ENCODE peak calls at places on chromosomes 11 and 22, in eight cellular contexts. L is bronchial epithelial cell, Z is MM.1S, M is brain microvascular endothelial cell, Y is astrocyte of the cerebellum, T is PC-9, C is A549, S is thoracic aorta. P is an unnamed sample.

GRCh38 chr11:44701276-44701675 is 25.5 kb upstream of the TSPAN18 start:
- DNase-seq in L (no peak), Z (no peak), M (no peak), Y (no peak), T (no peak), C (no peak), S (no peak), P (no peak)

GRCh38 chr11:8732276-8732675 is 49.7 kb downstream of the RPL27A start:
- DNase-seq in L (peak), Z (peak), M (no peak), Y (no peak), T (no peak), C (no peak), S (no peak), P (no peak)

GRCh38 chr22:22045576-22046335 is 63.2 kb upstream of the TOP3B start:
- DNase-seq in L (no peak), Z (no peak), M (no peak), Y (no peak), T (no peak), C (no peak), S (no peak), P (no peak)

GRCh38 chr11:46057489-46057888 is 63.8 kb downstream of the PHF21A start:
- DNase-seq in L (no peak), Z (no peak), M (no peak), Y (no peak), T (no peak), C (no peak), S (no peak), P (no peak)

GRCh38 chr11:34940026-34940677 is 23.7 kb downstream of the PDHX start:
- DNase-seq in L (no peak), Z (no peak), M (peak), Y (peak), T (no peak), C (no peak), S (no peak), P (no peak)

GRCh38 chr22:48975252-48975780 is 852.4 kb downstream of the BRD1 start:
- DNase-seq in L (no peak), Z (no peak), M (no peak), Y (no peak), T (no peak), C (no peak), S (no peak), P (no peak)

GRCh38 chr11:7523416-7524210 is 9.8 kb downstream of the PPFIBP2 start:
- DNase-seq in L (no peak), Z (no peak), M (no peak), Y (no peak), T (no peak), C (no peak), S (no peak), P (no peak)

GRCh38 chr11:111938687-111939160 is 1.6 kb downstream of the DIXDC1 start:
- DNase-seq in L (peak), Z (peak), M (peak), Y (no peak), T (no peak), C (no peak), S (no peak), P (no peak)

GRCh38 chr11:2524446-2525165 is 79.8 kb downstream of the KCNQ1 start:
- DNase-seq in L (no peak), Z (no peak), M (no peak), Y (no peak), T (no peak), C (no peak), S (no peak), P (no peak)

GRCh38 chr11:120326845-120327281 is 1.8 kb downstream of the TLCD5 start:
- DNase-seq in L (peak), Z (peak), M (peak), Y (no peak), T (no peak), C (no peak), S (no peak), P (peak)

GRCh38 chr11:84721561-84721961 is 905.6 kb downstream of the DLG2 start:
- DNase-seq in L (no peak), Z (peak), M (no peak), Y (no peak), T (no peak), C (no peak), S (no peak), P (no peak)

GRCh38 chr11:121446752-121447156 is 5.4 kb upstream of the SORL1 start:
- DNase-seq in L (no peak), Z (no peak), M (no peak), Y (no peak), T (no peak), C (no peak), S (no peak), P (no peak)

GRCh38 chr11:100964400-100964799 is 165.2 kb downstream of the PGR start:
- DNase-seq in L (no peak), Z (no peak), M (no peak), Y (peak), T (no peak), C (no peak), S (no peak), P (no peak)

GRCh38 chr11:89458646-89459045 is 32.5 kb downstream of the NOX4 start:
- DNase-seq in L (no peak), Z (no peak), M (no peak), Y (no peak), T (no peak), C (no peak), S (no peak), P (no peak)

GRCh38 chr11:131979364-131979763 is 608.9 kb downstream of the NTM start:
- DNase-seq in L (no peak), Z (no peak), M (no peak), Y (no peak), T (no peak), C (no peak), S (no peak), P (no peak)

GRCh38 chr11:115164774-115165173 is 339.4 kb downstream of the CADM1 start:
- DNase-seq in L (no peak), Z (no peak), M (no peak), Y (peak), T (no peak), C (no peak), S (no peak), P (no peak)

GRCh38 chr11:85076535-85077330 is 550.4 kb downstream of the DLG2 start:
- DNase-seq in L (peak), Z (peak), M (peak), Y (peak), T (peak), C (no peak), S (no peak), P (no peak)

GRCh38 chr11:8808226-8808585 is 102.8 kb upstream of the AKIP1 start:
- DNase-seq in L (no peak), Z (no peak), M (no peak), Y (no peak), T (no peak), C (no peak), S (no peak), P (no peak)

GRCh38 chr11:31366795-31367194 is 2.7 kb downstream of the DCDC1 start:
- DNase-seq in L (no peak), Z (no peak), M (no peak), Y (no peak), T (no peak), C (no peak), S (no peak), P (no peak)

GRCh38 chr22:39994046-39994565 is 648 bp upstream of the FAM83F start:
- DNase-seq in L (peak), Z (no peak), M (no peak), Y (no peak), T (no peak), C (no peak), S (no peak), P (no peak)

GRCh38 chr11:996681-997080 is 39.8 kb downstream of the MUC6 start:
- DNase-seq in L (no peak), Z (no peak), M (no peak), Y (no peak), T (no peak), C (no peak), S (no peak), P (no peak)

GRCh38 chr22:49677495-49677889 is 150.2 kb downstream of the BRD1 start:
- DNase-seq in L (no peak), Z (no peak), M (no peak), Y (no peak), T (no peak), C (no peak), S (no peak), P (no peak)

DNA sequence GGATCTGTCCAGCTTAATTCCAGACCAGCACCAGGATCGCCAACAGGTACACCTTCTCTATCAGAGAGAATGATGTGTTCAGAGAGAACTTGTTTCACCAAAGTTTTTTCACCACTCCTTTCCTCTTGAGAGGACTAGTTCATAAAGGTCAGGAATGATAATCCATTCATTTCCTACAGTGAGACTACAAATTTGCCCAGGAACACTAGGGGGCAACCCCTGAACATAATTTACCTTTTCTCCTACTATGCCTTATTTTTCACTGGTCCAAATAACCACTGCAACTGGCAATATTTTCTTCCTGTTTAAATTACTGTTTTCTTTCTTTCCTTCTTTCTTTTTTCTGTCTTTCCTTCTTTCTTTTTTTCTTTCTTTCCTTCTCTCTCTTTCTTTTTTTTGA is 22.5 kb downstream of the CAVIN3 start:
- DNase-seq in L (peak), Z (no peak), M (no peak), Y (no peak), T (no peak), C (no peak), S (no peak), P (no peak)
- TF ChIP-seq CTCF in L (peak), Z (no peak), M (peak), Y (peak), T (no peak), C (peak), S (peak), P (peak)

DNA sequence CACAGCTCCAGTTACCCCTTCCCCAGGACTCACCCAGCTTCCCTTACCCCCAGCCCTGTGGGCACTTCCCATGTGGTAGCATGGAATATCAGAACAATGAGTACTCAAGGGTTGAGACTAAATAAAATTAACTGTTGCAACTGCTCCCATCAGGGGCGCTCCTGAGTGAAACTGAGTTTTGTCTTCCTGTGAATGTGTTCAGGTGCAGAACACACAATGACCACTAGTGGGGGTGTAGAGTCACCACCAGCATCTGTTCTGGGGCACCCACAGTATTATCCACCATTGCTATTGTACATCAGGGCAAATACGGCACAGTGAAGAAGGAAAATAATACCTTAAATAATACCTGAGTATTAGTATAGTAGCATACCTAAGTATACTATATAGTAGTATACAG is 689.7 kb downstream of the TBC1D22A start:
- DNase-seq in L (no peak), Z (no peak), M (no peak), Y (no peak), T (no peak), C (peak), S (no peak), P (no peak)
- TF ChIP-seq CTCF in L (no peak), Z (peak), M (peak), Y (peak), T (peak), C (no peak), S (no peak), P (peak)

GRCh38 chr11:75333022-75333806 is 18.2 kb downstream of the ARRB1 start:
- DNase-seq in L (no peak), Z (no peak), M (no peak), Y (no peak), T (no peak), C (no peak), S (no peak), P (no peak)

GRCh38 chr11:75334976-75335375 is 16.5 kb downstream of the ARRB1 start:
- DNase-seq in L (no peak), Z (no peak), M (no peak), Y (no peak), T (no peak), C (no peak), S (no peak), P (no peak)

GRCh38 chr11:75337195-75337654 is 14.2 kb downstream of the ARRB1 start:
- DNase-seq in L (peak), Z (no peak), M (peak), Y (no peak), T (no peak), C (no peak), S (no peak), P (no peak)

GRCh38 chr11:75333807-75334140 is 17.7 kb downstream of the ARRB1 start:
- DNase-seq in L (no peak), Z (no peak), M (no peak), Y (no peak), T (no peak), C (no peak), S (no peak), P (no peak)

DNA sequence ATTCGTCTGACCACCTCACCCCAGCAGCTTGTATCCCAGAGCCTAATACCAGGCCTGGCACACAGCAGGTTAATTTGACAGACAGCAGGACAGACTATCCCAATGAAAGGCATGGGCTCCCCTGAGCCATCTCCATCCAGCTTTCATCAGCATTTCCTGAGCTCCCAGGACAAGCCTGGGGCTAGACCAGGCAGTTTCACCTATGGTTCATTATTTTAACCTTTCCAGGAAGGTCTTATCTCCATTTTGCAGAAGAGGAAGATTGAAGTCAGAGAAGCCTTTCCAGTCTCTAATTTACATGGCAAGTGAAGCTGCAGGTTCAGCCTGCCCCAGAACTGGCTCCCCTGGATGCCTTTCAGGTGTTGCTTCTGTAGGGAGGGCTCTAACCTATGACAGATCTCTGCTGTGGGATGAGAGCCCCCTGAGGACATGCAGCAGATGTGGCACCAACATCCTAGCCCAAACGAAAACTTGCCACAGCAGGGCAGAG is 17.0 kb downstream of the ARRB1 start:
- DNase-seq in L (no peak), Z (no peak), M (no peak), Y (no peak), T (no peak), C (no peak), S (no peak), P (no peak)
- TF ChIP-seq CTCF in L (no peak), Z (no peak), M (no peak), Y (no peak), T (no peak), C (no peak), S (no peak), P (no peak)

GRCh38 chr11:116714902-116715301 is 57.9 kb downstream of the BUD13 start:
- DNase-seq in L (no peak), Z (no peak), M (no peak), Y (no peak), T (no peak), C (no peak), S (no peak), P (no peak)

GRCh38 chr11:116719102-116719501 is 53.7 kb downstream of the BUD13 start:
- DNase-seq in L (no peak), Z (no peak), M (no peak), Y (no peak), T (no peak), C (no peak), S (no peak), P (no peak)

GRCh38 chr11:116712428-116712827 is 60.4 kb downstream of the BUD13 start:
- DNase-seq in L (no peak), Z (no peak), M (no peak), Y (no peak), T (no peak), C (no peak), S (no peak), P (no peak)

GRCh38 chr11:116716617-116717016 is 56.2 kb downstream of the BUD13 start:
- DNase-seq in L (no peak), Z (no peak), M (no peak), Y (no peak), T (no peak), C (no peak), S (no peak), P (no peak)

GRCh38 chr11:116715383-116715782 is 57.4 kb downstream of the BUD13 start:
- DNase-seq in L (no peak), Z (no peak), M (no peak), Y (no peak), T (no peak), C (no peak), S (no peak), P (no peak)
- TF ChIP-seq CTCF in L (no peak), Z (no peak), M (peak), Y (no peak), T (no peak), C (no peak), S (no peak), P (no peak)

GRCh38 chr11:119155733-119156492 is 7.1 kb downstream of the ABCG4 start:
- DNase-seq in L (no peak), Z (peak), M (no peak), Y (no peak), T (no peak), C (peak), S (no peak), P (no peak)
- TF ChIP-seq CTCF in L (peak), Z (peak), M (peak), Y (no peak), T (peak), C (no peak), S (no peak), P (no peak)

GRCh38 chr11:11076276-11076675 is 218.4 kb upstream of the ZBED5 start:
- DNase-seq in L (no peak), Z (no peak), M (no peak), Y (no peak), T (no peak), C (no peak), S (no peak), P (peak)

GRCh38 chr11:11072067-11072466 is 214.2 kb upstream of the ZBED5 start:
- DNase-seq in L (peak), Z (no peak), M (no peak), Y (no peak), T (no peak), C (no peak), S (no peak), P (no peak)

GRCh38 chr11:11074686-11075370 is 217.0 kb upstream of the ZBED5 start:
- DNase-seq in L (no peak), Z (no peak), M (no peak), Y (no peak), T (no peak), C (no peak), S (no peak), P (no peak)

GRCh38 chr11:11075515-11076171 is 217.8 kb upstream of the ZBED5 start:
- DNase-seq in L (no peak), Z (no peak), M (no peak), Y (no peak), T (no peak), C (no peak), S (no peak), P (peak)

DNA sequence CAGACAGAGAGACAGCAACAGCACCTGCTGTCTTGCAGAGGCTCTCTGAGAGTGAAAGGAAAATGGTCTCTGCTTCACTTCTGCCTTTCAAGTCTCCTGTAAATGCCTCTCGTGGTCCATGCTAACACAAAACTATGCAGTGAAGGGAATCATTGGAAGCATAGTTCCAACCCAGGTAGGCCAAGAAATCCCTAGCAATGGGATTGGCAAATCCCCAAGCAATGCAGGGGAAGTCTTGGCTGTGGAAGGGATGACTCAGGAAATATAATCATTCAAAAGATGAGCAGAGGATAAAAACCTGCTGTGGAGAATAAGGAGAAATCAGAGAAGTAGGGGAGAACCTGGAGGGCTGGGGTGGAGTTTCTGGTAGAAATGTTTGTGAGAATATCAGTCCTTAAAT is 216.1 kb upstream of the ZBED5 start:
- DNase-seq in L (no peak), Z (no peak), M (no peak), Y (no peak), T (no peak), C (no peak), S (no peak), P (no peak)
- TF ChIP-seq CTCF in L (no peak), Z (no peak), M (no peak), Y (no peak), T (no peak), C (no peak), S (no peak), P (no peak)

DNA sequence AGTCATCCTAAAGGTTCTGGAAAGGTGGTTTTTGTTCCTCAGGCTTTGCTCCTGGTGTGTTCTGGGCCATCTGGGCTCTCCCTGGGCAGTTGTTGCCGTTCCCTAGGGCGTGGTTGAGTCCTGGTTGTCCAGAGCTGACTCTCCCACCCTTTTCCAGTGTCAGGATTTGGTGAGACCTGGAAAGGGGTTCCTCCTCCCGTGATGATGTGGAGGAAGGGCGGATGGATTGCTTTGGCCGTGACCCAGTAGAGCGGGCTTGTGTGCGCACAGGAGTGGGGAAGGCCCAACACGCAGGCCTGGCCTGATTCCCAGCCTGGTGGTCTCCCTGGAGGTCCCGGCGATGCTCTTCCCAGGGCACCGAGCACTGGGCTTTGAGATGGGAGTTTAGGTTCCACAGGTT is 26.1 kb downstream of the TPCN2 start:
- DNase-seq in L (no peak), Z (no peak), M (no peak), Y (no peak), T (no peak), C (no peak), S (no peak), P (no peak)
- TF ChIP-seq CTCF in L (no peak), Z (no peak), M (no peak), Y (no peak), T (no peak), C (no peak), S (no peak), P (no peak)